ENCODE peak calls at places on chromosomes 1 and 21, in six cellular contexts. U is MM.1S, C is hepatocyte, I is PC-3, P is HCT116, H is GM23338. T is an unnamed sample.

GRCh38 chr1:218494449-218494852 is 149.3 kb downstream of the TGFB2 start:
- DNase-seq in U (peak; percentile 87), C (no peak), I (no peak), P (no peak), H (peak; percentile 78), T (no peak)

GRCh38 chr1:198955085-198955484 is 316.2 kb downstream of the PTPRC start:
- DNase-seq in U (no peak), C (no peak), I (no peak), P (no peak), H (no peak), T (no peak)

GRCh38 chr1:158008630-158009029 is 15.2 kb downstream of the KIRREL1 start:
- DNase-seq in U (no peak), C (no peak), I (peak; percentile 74), P (no peak), H (no peak), T (peak; percentile 47)

GRCh38 chr1:81044708-81045107 is 756.0 kb upstream of the ADGRL2 start:
- DNase-seq in U (no peak), C (no peak), I (no peak), P (no peak), H (no peak), T (no peak)

GRCh38 chr1:219432966-219433365 is 179.9 kb downstream of the ZC3H11B start:
- DNase-seq in U (no peak), C (no peak), I (no peak), P (no peak), H (no peak), T (no peak)

GRCh38 chr1:17562375-17562774 is 22.9 kb downstream of the ARHGEF10L start:
- DNase-seq in U (no peak), C (no peak), I (no peak), P (no peak), H (no peak), T (no peak)

GRCh38 chr1:31517301-31517700 is 59.0 kb upstream of the TINAGL1 start:
- DNase-seq in U (no peak), C (no peak), I (no peak), P (no peak), H (peak; percentile 37), T (no peak)

GRCh38 chr1:217311766-217312165 is 319.1 kb downstream of the GPATCH2 start:
- DNase-seq in U (no peak), C (no peak), I (peak; percentile 70), P (no peak), H (peak; percentile 65), T (peak; percentile 17)

GRCh38 chr1:170192535-170192934 is 46.8 kb downstream of the NTMT2 start:
- DNase-seq in U (no peak), C (no peak), I (no peak), P (no peak), H (no peak), T (no peak)

GRCh38 chr1:93142161-93142560 is 38.1 kb downstream of the TMED5 start:
- DNase-seq in U (no peak), C (no peak), I (no peak), P (no peak), H (no peak), T (no peak)

GRCh38 chr1:164880644-164881043 is 321.7 kb downstream of the PBX1 start:
- DNase-seq in U (no peak), C (no peak), I (no peak), P (no peak), H (no peak), T (no peak)

GRCh38 chr1:25658791-25659431 is 42.3 kb downstream of the MAN1C1 start:
- DNase-seq in U (no peak), C (no peak), I (no peak), P (no peak), H (no peak), T (peak; percentile 23)

GRCh38 chr1:7638078-7638477 is 133.0 kb upstream of the VAMP3 start:
- DNase-seq in U (no peak), C (no peak), I (no peak), P (no peak), H (no peak), T (no peak)

GRCh38 chr1:245301162-245301580 is 146.4 kb downstream of the KIF26B start:
- DNase-seq in U (no peak), C (no peak), I (no peak), P (no peak), H (no peak), T (peak; percentile 55)

GRCh38 chr1:65431111-65431705 is 10.7 kb downstream of the LEPR start:
- DNase-seq in U (peak; percentile 42), C (peak; percentile 60), I (peak; percentile 58), P (no peak), H (peak; percentile 75), T (peak; percentile 70)

GRCh38 chr1:159821171-159821867 is 5.4 kb upstream of the SLAMF8 start:
- DNase-seq in U (no peak), C (no peak), I (no peak), P (no peak), H (peak; percentile 80), T (peak; percentile 64)

GRCh38 chr1:90314533-90314932 is 319.6 kb downstream of the ZNF326 start:
- DNase-seq in U (no peak), C (no peak), I (no peak), P (no peak), H (no peak), T (no peak)

GRCh38 chr1:23980006-23980724 is at the start of gene SRSF10:
- DNase-seq in U (peak; percentile 99), C (peak; percentile 99), I (peak; percentile 99), P (peak; percentile 98), H (peak; percentile 99), T (peak; percentile 100)

GRCh38 chr1:210332719-210333398 is 4.2 kb downstream of the HHAT start:
- DNase-seq in U (peak; percentile 99), C (no peak), I (peak; percentile 96), P (no peak), H (no peak), T (no peak)

GRCh38 chr1:54273092-54273836 is 73.3 kb downstream of the MRPL37 start:
- DNase-seq in U (no peak), C (peak; percentile 89), I (no peak), P (no peak), H (peak; percentile 72), T (peak; percentile 96)

GRCh38 chr21:32336711-32337110 is 38.1 kb downstream of the MRAP start:
- DNase-seq in U (no peak), C (no peak), I (peak; percentile 39), P (no peak), H (no peak), T (peak; percentile 77)

GRCh38 chr21:20591294-20591693 is 406.9 kb upstream of the NCAM2 start:
- DNase-seq in U (no peak), C (no peak), I (peak; percentile 29), P (no peak), H (no peak), T (no peak)

GRCh38 chr1:160362168-160362941 is 4.5 kb upstream of the NHLH1 start:
- DNase-seq in U (no peak), C (no peak), I (no peak), P (no peak), H (peak; percentile 55), T (no peak)

GRCh38 chr1:31666290-31666963 is 21.8 kb upstream of the PEF1 start:
- DNase-seq in U (no peak), C (peak; percentile 70), I (peak; percentile 66), P (no peak), H (no peak), T (peak; percentile 40)

GRCh38 chr1:161928056-161928455 is 95.6 kb downstream of the OLFML2B start:
- DNase-seq in U (no peak), C (no peak), I (peak; percentile 15), P (no peak), H (no peak), T (no peak)

DNA sequence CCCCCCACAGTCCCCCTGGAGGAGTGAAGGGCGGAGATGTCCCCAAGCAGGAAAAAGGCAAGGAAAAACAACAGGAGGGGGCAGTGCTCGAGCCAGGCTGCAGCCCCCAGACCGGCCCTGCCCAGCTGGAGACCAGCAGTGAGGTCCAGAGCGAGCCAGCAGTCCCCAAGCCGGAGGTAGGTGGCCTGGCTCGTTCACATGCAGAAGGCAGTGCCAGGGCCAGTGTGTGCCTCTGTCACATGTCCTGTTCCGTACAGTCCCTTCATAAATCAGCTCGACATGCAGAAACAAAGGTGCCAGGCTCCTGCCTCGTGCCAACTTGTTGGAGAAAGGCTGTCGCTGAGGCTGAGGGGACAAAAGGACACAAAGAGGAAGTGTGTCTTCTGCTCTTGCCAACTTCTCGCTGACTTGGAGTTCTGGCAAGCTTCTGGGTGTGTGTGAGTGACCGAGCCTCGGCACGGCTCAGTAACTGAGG is 24.1 kb upstream of the MPZL1 start:
- DNase-seq in U (no peak), C (no peak), I (no peak), P (no peak), H (no peak), T (no peak)
- TF ChIP-seq EZH2phosphoT487 in U (no peak), C (no peak), I (no peak), P (no peak), H (no peak), T (no peak)

DNA sequence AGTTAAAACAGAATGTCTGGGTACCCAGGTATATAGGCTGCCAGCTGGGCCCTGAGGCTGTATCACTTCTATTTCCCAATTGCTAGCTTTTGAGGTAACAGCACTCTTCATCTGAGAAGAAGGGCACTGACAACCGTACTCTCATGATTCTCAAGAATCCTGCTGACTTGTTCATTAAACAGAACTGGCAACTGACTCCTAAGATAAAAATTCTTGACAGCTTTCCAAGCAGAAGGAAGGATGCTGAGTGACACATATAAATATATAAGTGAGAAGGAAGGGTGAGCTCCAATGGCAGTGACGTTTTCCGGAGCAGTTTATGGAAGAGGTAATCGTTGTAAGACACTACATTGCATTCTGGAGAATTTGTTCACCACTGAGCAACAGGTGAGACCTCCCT is 48.1 kb upstream of the NRIP1 start:
- DNase-seq in U (no peak), C (no peak), I (peak; percentile 12), P (no peak), H (no peak), T (no peak)
- TF ChIP-seq EZH2 in U (no peak), C (no peak), I (no peak), P (no peak), H (no peak), T (no peak)

GRCh38 chr1:43534256-43534655 is 3.6 kb downstream of the PTPRF start:
- DNase-seq in U (no peak), C (no peak), I (no peak), P (no peak), H (no peak), T (no peak)

GRCh38 chr1:43537423-43538142 is 6.9 kb downstream of the PTPRF start:
- DNase-seq in U (no peak), C (no peak), I (peak; percentile 90), P (no peak), H (no peak), T (no peak)

GRCh38 chr1:43536864-43537358 is 6.2 kb downstream of the PTPRF start:
- DNase-seq in U (no peak), C (no peak), I (no peak), P (no peak), H (no peak), T (no peak)

GRCh38 chr1:43538143-43538487 is 7.4 kb downstream of the PTPRF start:
- DNase-seq in U (no peak), C (no peak), I (no peak), P (no peak), H (no peak), T (no peak)

GRCh38 chr1:43536196-43536863 is 5.6 kb downstream of the PTPRF start:
- DNase-seq in U (no peak), C (no peak), I (peak; percentile 88), P (no peak), H (no peak), T (no peak)
- TF ChIP-seq EZH2phosphoT487 in U (no peak), C (no peak), I (no peak), P (no peak), H (no peak), T (no peak)

DNA sequence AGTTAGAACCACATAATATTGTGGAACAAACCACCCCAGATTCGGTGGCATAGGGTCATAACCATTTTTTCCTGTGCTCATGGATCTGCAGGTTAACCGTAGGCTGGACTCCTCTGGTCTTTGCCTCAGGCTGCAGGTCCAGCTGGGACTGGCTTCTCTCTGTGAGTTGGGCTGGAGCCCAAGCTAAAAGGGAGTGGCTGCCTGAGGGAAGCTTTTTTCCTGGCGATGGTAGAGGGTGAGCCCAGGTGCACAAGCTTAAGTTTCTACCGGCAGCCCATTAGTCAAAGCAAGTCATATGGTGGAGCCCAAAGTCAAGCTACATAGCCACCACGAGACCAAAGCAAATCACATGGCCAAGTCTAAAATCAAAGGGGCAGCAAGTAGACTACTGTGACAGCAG is 13.8 kb downstream of the EPHX4 start:
- DNase-seq in U (no peak), C (no peak), I (peak; percentile 41), P (no peak), H (peak; percentile 30), T (no peak)
- TF ChIP-seq EZH2 in U (no peak), C (no peak), I (no peak), P (no peak), H (no peak), T (no peak)

T was measured in GM23248.